ENCODE peak calls at places on chromosomes 11 and 22, in four cellular contexts. One of them, this sample, is unnamed. For H3K4me1, the result is how much of the 10 kb centered on the place peaks cover.

GRCh38 chr11:60957188-60957587 is 5.2 kb upstream of the SLC15A3 start:
- DNase-seq in right cardiac atrium: peak
- DNase-seq in left ventricle myocardium inferior: no peak
- DNase-seq in heart left ventricle: no peak
- DNase-seq in this sample: no peak

GRCh38 chr11:29996016-29996415 is 20.8 kb downstream of the KCNA4 start:
- DNase-seq in left ventricle myocardium inferior: no peak
- DNase-seq in right cardiac atrium: no peak
- DNase-seq in heart left ventricle: no peak
- DNase-seq in this sample: no peak

GRCh38 chr22:38549106-38549884 is 20.7 kb downstream of the DMC1 start:
- DNase-seq in left ventricle myocardium inferior: no peak
- DNase-seq in heart left ventricle: no peak
- DNase-seq in right cardiac atrium: no peak
- DNase-seq in this sample: no peak

GRCh38 chr11:67389477-67389876 is 2.3 kb upstream of the RAD9A start:
- DNase-seq in right cardiac atrium: peak
- DNase-seq in left ventricle myocardium inferior: peak
- DNase-seq in heart left ventricle: no peak
- DNase-seq in this sample: no peak

GRCh38 chr22:44023404-44024287 is 456 bp upstream of the PARVB start:
- DNase-seq in right cardiac atrium: peak
- DNase-seq in heart left ventricle: peak
- DNase-seq in left ventricle myocardium inferior: peak
- DNase-seq in this sample: peak

GRCh38 chr22:37775785-37776638 is 31.7 kb upstream of the GCAT start:
- DNase-seq in right cardiac atrium: no peak
- DNase-seq in left ventricle myocardium inferior: no peak
- DNase-seq in heart left ventricle: no peak
- DNase-seq in this sample: no peak

GRCh38 chr22:25884121-25884520 is 142.1 kb downstream of the MYO18B start:
- DNase-seq in left ventricle myocardium inferior: no peak
- DNase-seq in heart left ventricle: no peak
- DNase-seq in right cardiac atrium: no peak
- DNase-seq in this sample: no peak

GRCh38 chr11:124623861-124624525 is 1.3 kb downstream of the TBRG1 start:
- DNase-seq in heart left ventricle: no peak
- DNase-seq in left ventricle myocardium inferior: no peak
- DNase-seq in right cardiac atrium: no peak
- DNase-seq in this sample: no peak

GRCh38 chr11:83158965-83159900 is 2.3 kb downstream of the PCF11 start:
- DNase-seq in heart left ventricle: no peak
- DNase-seq in right cardiac atrium: no peak
- DNase-seq in left ventricle myocardium inferior: no peak
- DNase-seq in this sample: no peak

GRCh38 chr11:66967670-66968425 is 7.3 kb upstream of the C11orf86 start:
- DNase-seq in heart left ventricle: no peak
- DNase-seq in right cardiac atrium: no peak
- DNase-seq in left ventricle myocardium inferior: no peak
- DNase-seq in this sample: no peak

GRCh38 chr11:102518296-102519094 is 12.1 kb downstream of the MMP7 start:
- DNase-seq in heart left ventricle: no peak
- DNase-seq in right cardiac atrium: no peak
- DNase-seq in left ventricle myocardium inferior: no peak
- DNase-seq in this sample: no peak

GRCh38 chr22:41925783-41926460 is 684 bp downstream of the TNFRSF13C start:
- DNase-seq in left ventricle myocardium inferior: peak
- DNase-seq in heart left ventricle: peak
- DNase-seq in right cardiac atrium: peak
- DNase-seq in this sample: peak

GRCh38 chr11:93251922-93252321 is 54.1 kb upstream of the SLC36A4 start:
- DNase-seq in right cardiac atrium: no peak
- DNase-seq in left ventricle myocardium inferior: no peak
- DNase-seq in heart left ventricle: no peak
- DNase-seq in this sample: no peak

GRCh38 chr11:25615076-25615475 is 716.9 kb upstream of the ANO3 start:
- DNase-seq in left ventricle myocardium inferior: no peak
- DNase-seq in heart left ventricle: no peak
- DNase-seq in right cardiac atrium: no peak
- DNase-seq in this sample: no peak

GRCh38 chr22:47215851-47216250 is 453.4 kb downstream of the TBC1D22A start:
- DNase-seq in right cardiac atrium: no peak
- DNase-seq in heart left ventricle: no peak
- DNase-seq in left ventricle myocardium inferior: no peak
- DNase-seq in this sample: no peak

GRCh38 chr22:47165338-47165931 is 403.0 kb downstream of the TBC1D22A start:
- DNase-seq in right cardiac atrium: peak
- DNase-seq in left ventricle myocardium inferior: no peak
- DNase-seq in heart left ventricle: peak
- DNase-seq in this sample: peak

GRCh38 chr11:103370076-103370475 is 260.9 kb downstream of the DYNC2H1 start:
- DNase-seq in heart left ventricle: no peak
- DNase-seq in left ventricle myocardium inferior: no peak
- DNase-seq in right cardiac atrium: no peak
- DNase-seq in this sample: no peak

GRCh38 chr11:11391796-11392195 is 38.7 kb upstream of the CSNK2A3 start:
- DNase-seq in heart left ventricle: no peak
- DNase-seq in right cardiac atrium: no peak
- DNase-seq in left ventricle myocardium inferior: no peak
- DNase-seq in this sample: no peak

GRCh38 chr11:1084561-1085439 is 10.1 kb downstream of the MUC2 start:
- DNase-seq in left ventricle myocardium inferior: peak
- DNase-seq in heart left ventricle: no peak
- DNase-seq in right cardiac atrium: no peak
- DNase-seq in this sample: peak

GRCh38 chr11:68326334-68327215 is 14.2 kb downstream of the LRP5 start:
- DNase-seq in right cardiac atrium: peak
- DNase-seq in heart left ventricle: no peak
- DNase-seq in left ventricle myocardium inferior: no peak
- DNase-seq in this sample: peak

GRCh38 chr11:34240150-34240494 is 117.7 kb downstream of the ABTB2 start:
- DNase-seq in left ventricle myocardium inferior: no peak
- DNase-seq in right cardiac atrium: no peak
- DNase-seq in heart left ventricle: no peak
- DNase-seq in this sample: no peak

GRCh38 chr11:115420524-115420923 is 83.7 kb downstream of the CADM1 start:
- DNase-seq in right cardiac atrium: no peak
- DNase-seq in heart left ventricle: no peak
- DNase-seq in left ventricle myocardium inferior: no peak
- DNase-seq in this sample: no peak

GRCh38 chr11:129208863-129209262 is 16.7 kb upstream of the ARHGAP32 start:
- DNase-seq in left ventricle myocardium inferior: no peak
- DNase-seq in heart left ventricle: no peak
- DNase-seq in right cardiac atrium: no peak
- DNase-seq in this sample: no peak

GRCh38 chr11:6608726-6609501 is 3.1 kb downstream of the TAF10 start:
- DNase-seq in left ventricle myocardium inferior: no peak
- DNase-seq in heart left ventricle: no peak
- DNase-seq in right cardiac atrium: no peak
- DNase-seq in this sample: no peak
- H3K4me1 ChIP-seq in left ventricle myocardium inferior: half or more
- H3K4me1 ChIP-seq in heart left ventricle: under half
- H3K4me1 ChIP-seq in right cardiac atrium: under half
- H3K4me1 ChIP-seq in this sample: under half

DNA sequence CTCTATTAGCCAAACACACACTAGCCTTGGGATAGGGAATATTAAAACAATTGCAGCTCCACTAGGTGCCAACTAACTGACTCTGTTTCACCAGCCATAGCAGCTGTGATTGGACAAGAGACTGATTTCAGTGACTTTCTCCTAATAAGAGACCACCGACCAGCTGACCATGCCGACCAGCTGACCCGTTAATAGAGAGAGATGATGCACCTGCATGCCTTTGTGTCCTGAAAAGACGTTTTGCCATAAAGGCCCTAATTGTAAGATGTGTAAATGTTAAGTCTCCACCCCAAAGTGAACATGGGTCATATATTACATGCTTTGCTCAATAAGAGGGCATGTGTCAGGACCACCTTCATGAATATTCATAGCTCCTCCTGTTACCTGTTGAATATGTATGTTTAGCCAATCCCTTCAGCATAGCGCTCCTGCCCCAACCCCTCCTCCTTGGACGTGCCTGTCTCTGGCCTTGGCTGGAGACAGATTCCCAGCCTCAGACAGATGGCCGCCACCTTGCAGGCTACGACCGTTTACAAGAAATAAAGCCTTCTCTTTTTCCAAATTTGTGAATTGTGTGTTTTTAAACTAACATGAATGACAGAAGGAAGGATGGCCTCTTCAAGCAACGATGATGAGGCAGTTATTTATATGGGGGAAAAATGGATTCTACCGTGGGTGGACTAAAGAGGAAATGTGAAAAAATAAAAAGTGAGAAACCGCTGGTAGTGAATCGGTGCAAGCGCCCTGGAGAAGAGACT is 1.2 kb upstream of the NADSYN1 start:
- DNase-seq in heart left ventricle: no peak
- DNase-seq in left ventricle myocardium inferior: no peak
- DNase-seq in right cardiac atrium: peak
- DNase-seq in this sample: no peak
- H3K27ac ChIP-seq in heart left ventricle: peak
- H3K27ac ChIP-seq in left ventricle myocardium inferior: peak
- H3K27ac ChIP-seq in right cardiac atrium: peak
- H3K27ac ChIP-seq in this sample: peak

DNA sequence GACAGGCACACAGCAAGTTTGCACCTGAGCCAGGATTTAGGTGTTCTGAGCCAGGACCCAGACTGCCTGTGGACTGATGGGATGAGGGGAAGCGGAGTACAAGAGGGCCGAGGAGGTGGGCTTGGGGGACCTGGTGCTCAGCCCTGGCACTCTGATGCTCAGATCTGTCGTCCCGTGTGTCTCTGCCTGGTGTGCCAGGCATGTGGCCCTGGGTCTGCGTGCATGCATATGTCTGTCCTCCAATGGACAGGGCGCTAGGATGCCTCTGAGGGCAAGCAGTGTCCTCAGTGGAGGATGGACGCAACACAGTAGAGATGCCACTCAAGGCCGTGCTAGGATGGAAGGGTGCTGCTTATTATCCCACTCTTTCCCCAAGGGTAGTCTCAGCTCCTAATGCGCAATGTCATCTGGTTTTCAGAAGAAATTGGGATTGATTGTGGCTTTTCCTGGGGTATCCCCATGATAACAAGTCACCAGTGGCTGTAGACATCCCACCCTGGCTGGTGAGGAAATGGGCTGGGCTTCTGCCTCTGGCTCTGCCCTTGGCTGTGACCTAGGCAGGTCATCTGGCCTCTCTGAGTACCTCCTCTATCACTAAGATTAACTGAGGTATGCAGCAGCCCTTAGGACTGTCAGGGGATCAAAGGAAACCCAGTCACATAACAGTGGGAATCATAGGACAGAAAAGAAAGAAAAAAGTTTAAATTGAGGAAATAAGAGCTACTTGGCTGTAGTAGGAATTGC is 35.7 kb upstream of the SUSD2 start:
- DNase-seq in left ventricle myocardium inferior: no peak
- DNase-seq in heart left ventricle: no peak
- DNase-seq in right cardiac atrium: peak
- DNase-seq in this sample: no peak
- H3K4me1 ChIP-seq in left ventricle myocardium inferior: half or more
- H3K4me1 ChIP-seq in heart left ventricle: half or more
- H3K4me1 ChIP-seq in right cardiac atrium: under half
- H3K4me1 ChIP-seq in this sample: under half

GRCh38 chr11:64178203-64178602 is 7.8 kb upstream of the STIP1 start:
- DNase-seq in left ventricle myocardium inferior: no peak
- DNase-seq in heart left ventricle: no peak
- DNase-seq in right cardiac atrium: no peak
- DNase-seq in this sample: no peak

GRCh38 chr11:64179221-64179620 is 6.8 kb upstream of the STIP1 start:
- DNase-seq in right cardiac atrium: peak
- DNase-seq in heart left ventricle: no peak
- DNase-seq in left ventricle myocardium inferior: no peak
- DNase-seq in this sample: no peak

GRCh38 chr11:64180871-64181270 is 5.1 kb upstream of the STIP1 start:
- DNase-seq in heart left ventricle: no peak
- DNase-seq in left ventricle myocardium inferior: no peak
- DNase-seq in right cardiac atrium: peak
- DNase-seq in this sample: no peak

GRCh38 chr11:64173616-64174355 is 7.9 kb upstream of the MACROD1 start:
- DNase-seq in left ventricle myocardium inferior: no peak
- DNase-seq in heart left ventricle: no peak
- DNase-seq in right cardiac atrium: no peak
- DNase-seq in this sample: no peak

GRCh38 chr11:64176751-64177150 is 9.2 kb upstream of the STIP1 start:
- DNase-seq in heart left ventricle: no peak
- DNase-seq in right cardiac atrium: no peak
- DNase-seq in left ventricle myocardium inferior: no peak
- DNase-seq in this sample: no peak
- H3K27ac ChIP-seq in heart left ventricle: no peak
- H3K27ac ChIP-seq in right cardiac atrium: no peak
- H3K27ac ChIP-seq in left ventricle myocardium inferior: no peak
- H3K27ac ChIP-seq in this sample: no peak

GRCh38 chr11:44813401-44813800 is 86.6 kb downstream of the TSPAN18 start:
- DNase-seq in right cardiac atrium: peak
- DNase-seq in heart left ventricle: peak
- DNase-seq in left ventricle myocardium inferior: peak
- DNase-seq in this sample: no peak

GRCh38 chr11:44811841-44812448 is 85.2 kb downstream of the TSPAN18 start:
- DNase-seq in left ventricle myocardium inferior: no peak
- DNase-seq in heart left ventricle: no peak
- DNase-seq in right cardiac atrium: no peak
- DNase-seq in this sample: no peak

GRCh38 chr11:44814881-44815592 is 88.3 kb downstream of the TSPAN18 start:
- DNase-seq in left ventricle myocardium inferior: no peak
- DNase-seq in heart left ventricle: no peak
- DNase-seq in right cardiac atrium: no peak
- DNase-seq in this sample: no peak

GRCh38 chr11:44815917-44816456 is 89.2 kb downstream of the TSPAN18 start:
- DNase-seq in right cardiac atrium: no peak
- DNase-seq in left ventricle myocardium inferior: no peak
- DNase-seq in heart left ventricle: no peak
- DNase-seq in this sample: no peak

DNA sequence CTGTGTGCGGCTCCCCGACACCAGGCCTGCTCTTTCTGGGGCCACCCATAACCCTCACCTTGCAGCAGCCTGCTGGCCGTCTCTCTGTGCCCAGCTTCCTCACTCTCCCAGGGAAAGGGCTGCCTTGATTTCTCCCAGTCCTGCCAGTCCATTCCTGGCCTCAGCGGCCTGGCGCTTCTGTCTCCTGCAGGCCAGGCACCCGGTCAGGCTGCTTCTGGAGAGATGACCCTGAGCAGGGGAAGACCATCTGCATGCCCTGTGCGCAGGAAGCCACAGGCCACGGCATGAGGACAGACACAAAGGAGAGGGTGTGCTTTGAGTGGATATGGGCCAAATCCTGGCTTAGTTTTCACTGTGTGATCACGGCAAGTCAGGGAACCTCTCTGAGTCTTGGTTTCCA is 86.2 kb downstream of the TSPAN18 start:
- DNase-seq in heart left ventricle: no peak
- DNase-seq in right cardiac atrium: no peak
- DNase-seq in left ventricle myocardium inferior: no peak
- DNase-seq in this sample: no peak
- H3K4me1 ChIP-seq in heart left ventricle: under half
- H3K4me1 ChIP-seq in right cardiac atrium: under half
- H3K4me1 ChIP-seq in left ventricle myocardium inferior: half or more
- H3K4me1 ChIP-seq in this sample: under half